ENCODE peak calls at places on chromosome 2, in eight cellular contexts. P is gastrocnemius medialis, Y is psoas muscle, S is T follicular helper cell, Q is hypothalamus, I is amygdala, W is left ventricle myocardium superior, G is testis. B is an unnamed sample.

GRCh38 chr2:26757873-26758789 is 6.0 kb upstream of the SLC35F6 start:
- DNase-seq in P (no peak), Y (no peak), S (no peak), Q (no peak), I (no peak), W (no peak), G (no peak), B (peak)

GRCh38 chr2:66443977-66444855 is 9.3 kb downstream of the MEIS1 start:
- DNase-seq in P (no peak), Y (peak), S (no peak), Q (no peak), I (no peak), W (peak), G (peak), B (no peak)

GRCh38 chr2:38791747-38792146 is 13.7 kb downstream of the GEMIN6 start:
- DNase-seq in P (no peak), Y (no peak), S (no peak), Q (no peak), I (no peak), W (no peak), G (no peak), B (no peak)

GRCh38 chr2:15799432-15799827 is 140.9 kb upstream of the MYCN start:
- DNase-seq in P (no peak), Y (no peak), S (no peak), Q (no peak), I (no peak), W (no peak), G (no peak), B (no peak)

GRCh38 chr2:152466925-152467676 is 132.1 kb downstream of the FMNL2 start:
- DNase-seq in P (peak), Y (no peak), S (no peak), Q (no peak), I (no peak), W (no peak), G (no peak), B (no peak)

GRCh38 chr2:3192920-3193319 is 184.7 kb downstream of the EIPR1 start:
- DNase-seq in P (peak), Y (peak), S (no peak), Q (no peak), I (no peak), W (no peak), G (no peak), B (no peak)

GRCh38 chr2:65186872-65187851 is 40.5 kb upstream of the ACTR2 start:
- DNase-seq in P (peak), Y (peak), S (peak), Q (peak), I (peak), W (peak), G (peak), B (peak)

GRCh38 chr2:181646415-181646987 is 10.4 kb downstream of the CERKL start:
- DNase-seq in P (no peak), Y (no peak), S (no peak), Q (no peak), I (no peak), W (no peak), G (no peak), B (no peak)

GRCh38 chr2:107362973-107363372 is 463.7 kb upstream of the RGPD4 start:
- DNase-seq in P (no peak), Y (no peak), S (no peak), Q (no peak), I (no peak), W (no peak), G (no peak), B (no peak)

GRCh38 chr2:134392689-134393476 is 139.0 kb downstream of the MGAT5 start:
- DNase-seq in P (no peak), Y (no peak), S (no peak), Q (no peak), I (no peak), W (no peak), G (peak), B (no peak)

GRCh38 chr2:219495531-219496122 is 3.1 kb upstream of the GMPPA start:
- DNase-seq in P (peak), Y (peak), S (peak), Q (no peak), I (peak), W (peak), G (no peak), B (peak)

GRCh38 chr2:138276367-138276766 is 225.2 kb upstream of the SPOPL start:
- DNase-seq in P (no peak), Y (no peak), S (no peak), Q (no peak), I (no peak), W (no peak), G (no peak), B (no peak)

GRCh38 chr2:68696554-68696953 is 38.1 kb upstream of the ARHGAP25 start:
- DNase-seq in P (no peak), Y (no peak), S (no peak), Q (no peak), I (no peak), W (no peak), G (no peak), B (no peak)

GRCh38 chr2:11203480-11203879 is 48.2 kb downstream of the SLC66A3 start:
- DNase-seq in P (no peak), Y (no peak), S (no peak), Q (no peak), I (no peak), W (no peak), G (no peak), B (no peak)

GRCh38 chr2:156763174-156763573 is 327.0 kb downstream of the GPD2 start:
- DNase-seq in P (no peak), Y (no peak), S (no peak), Q (no peak), I (no peak), W (no peak), G (no peak), B (no peak)

GRCh38 chr2:127506502-127506901 is 19.8 kb downstream of the IWS1 start:
- DNase-seq in P (no peak), Y (no peak), S (no peak), Q (no peak), I (no peak), W (no peak), G (no peak), B (no peak)

GRCh38 chr2:197191948-197192338 is 118.6 kb downstream of the ANKRD44 start:
- DNase-seq in P (no peak), Y (no peak), S (peak), Q (no peak), I (no peak), W (no peak), G (no peak), B (no peak)

GRCh38 chr2:68475110-68475509 is 7.7 kb downstream of the APLF start:
- DNase-seq in P (no peak), Y (no peak), S (no peak), Q (no peak), I (no peak), W (no peak), G (no peak), B (peak)

GRCh38 chr2:58667137-58667774 is 426.1 kb upstream of the FANCL start:
- DNase-seq in P (no peak), Y (no peak), S (no peak), Q (no peak), I (no peak), W (no peak), G (no peak), B (no peak)

GRCh38 chr2:231037731-231038482 is 584 bp downstream of the C2orf72 start:
- DNase-seq in P (no peak), Y (no peak), S (no peak), Q (peak), I (peak), W (no peak), G (no peak), B (peak)

GRCh38 chr2:168201722-168202121 is 45.7 kb downstream of the STK39 start:
- DNase-seq in P (no peak), Y (no peak), S (no peak), Q (no peak), I (no peak), W (no peak), G (no peak), B (no peak)

GRCh38 chr2:140275427-140275826 is 1495.2 kb upstream of the NXPH2 start:
- DNase-seq in P (no peak), Y (no peak), S (no peak), Q (no peak), I (no peak), W (no peak), G (no peak), B (no peak)

GRCh38 chr2:211329421-211329820 is 773.0 kb downstream of the CPS1 start:
- DNase-seq in P (no peak), Y (no peak), S (no peak), Q (no peak), I (no peak), W (no peak), G (no peak), B (no peak)

GRCh38 chr2:61762292-61762691 is 91.6 kb downstream of the FAM161A start:
- DNase-seq in P (no peak), Y (no peak), S (no peak), Q (no peak), I (no peak), W (no peak), G (no peak), B (no peak)

GRCh38 chr2:152577611-152578010 is 139.7 kb downstream of the PRPF40A start:
- DNase-seq in P (no peak), Y (no peak), S (no peak), Q (no peak), I (no peak), W (no peak), G (no peak), B (no peak)

GRCh38 chr2:26449278-26450030 is 28.5 kb downstream of the OTOF start:
- DNase-seq in P (no peak), Y (no peak), S (no peak), Q (no peak), I (no peak), W (no peak), G (no peak), B (no peak)

GRCh38 chr2:238339814-238340213 is 19.5 kb downstream of the TRAF3IP1 start:
- DNase-seq in P (no peak), Y (no peak), S (no peak), Q (no peak), I (no peak), W (no peak), G (peak), B (no peak)

GRCh38 chr2:84939426-84940087 is 31.4 kb upstream of the KCMF1 start:
- DNase-seq in P (no peak), Y (no peak), S (peak), Q (no peak), I (no peak), W (no peak), G (no peak), B (no peak)